ENCODE peak calls at places on chromosome X, in four cellular contexts. One of them, this sample, is unnamed.

GRCh38 chrX:110004970-110005369 is 2.1 kb downstream of the TMEM164 start:
- DNase-seq in T follicular helper cell: no peak
- DNase-seq in transverse colon: no peak
- DNase-seq in naive thymus-derived CD8-positive, alpha-beta T cell: no peak
- DNase-seq in this sample: no peak

GRCh38 chrX:39757971-39758370 is 339.8 kb downstream of the BCOR start:
- DNase-seq in T follicular helper cell: no peak
- DNase-seq in transverse colon: no peak
- DNase-seq in naive thymus-derived CD8-positive, alpha-beta T cell: no peak
- DNase-seq in this sample: no peak

GRCh38 chrX:53072418-53073114 is 9.6 kb upstream of the TSPYL2 start:
- DNase-seq in T follicular helper cell: no peak
- DNase-seq in transverse colon: no peak
- DNase-seq in naive thymus-derived CD8-positive, alpha-beta T cell: no peak
- DNase-seq in this sample: no peak

GRCh38 chrX:19571708-19572107 is 56.4 kb upstream of the MAP3K15 start:
- DNase-seq in T follicular helper cell: no peak
- DNase-seq in transverse colon: no peak
- DNase-seq in naive thymus-derived CD8-positive, alpha-beta T cell: no peak
- DNase-seq in this sample: no peak

GRCh38 chrX:65688403-65688881 is 21.0 kb downstream of the MSN start:
- DNase-seq in T follicular helper cell: no peak
- DNase-seq in transverse colon: peak; percentile 21
- DNase-seq in naive thymus-derived CD8-positive, alpha-beta T cell: no peak
- DNase-seq in this sample: no peak

GRCh38 chrX:151870603-151871002 is 42.1 kb upstream of the MAGEA4 start:
- DNase-seq in T follicular helper cell: no peak
- DNase-seq in transverse colon: no peak
- DNase-seq in naive thymus-derived CD8-positive, alpha-beta T cell: no peak
- DNase-seq in this sample: no peak

GRCh38 chrX:134406230-134406794 is 53.7 kb upstream of the HPRT1 start:
- DNase-seq in T follicular helper cell: no peak
- DNase-seq in transverse colon: no peak
- DNase-seq in naive thymus-derived CD8-positive, alpha-beta T cell: no peak
- DNase-seq in this sample: no peak

GRCh38 chrX:152917969-152918579 is 20.2 kb downstream of the ZNF185 start:
- DNase-seq in T follicular helper cell: no peak
- DNase-seq in transverse colon: no peak
- DNase-seq in naive thymus-derived CD8-positive, alpha-beta T cell: no peak
- DNase-seq in this sample: no peak

GRCh38 chrX:71256051-71256450 is 2.1 kb upstream of the ZMYM3 start:
- DNase-seq in T follicular helper cell: no peak
- DNase-seq in transverse colon: no peak
- DNase-seq in naive thymus-derived CD8-positive, alpha-beta T cell: no peak
- DNase-seq in this sample: no peak

GRCh38 chrX:71111141-71111843 is at the start of gene IL2RG:
- DNase-seq in T follicular helper cell: peak; percentile 83
- DNase-seq in transverse colon: peak; percentile 72
- DNase-seq in naive thymus-derived CD8-positive, alpha-beta T cell: peak; percentile 79
- DNase-seq in this sample: peak; percentile 64

GRCh38 chrX:50770702-50771101 is 43.3 kb downstream of the SHROOM4 start:
- DNase-seq in T follicular helper cell: no peak
- DNase-seq in transverse colon: peak; percentile 68
- DNase-seq in naive thymus-derived CD8-positive, alpha-beta T cell: no peak
- DNase-seq in this sample: no peak

GRCh38 chrX:135295238-135295943 is 13.9 kb upstream of the ETDC start:
- DNase-seq in T follicular helper cell: peak; percentile 39
- DNase-seq in transverse colon: peak; percentile 19
- DNase-seq in naive thymus-derived CD8-positive, alpha-beta T cell: peak; percentile 56
- DNase-seq in this sample: peak; percentile 56

GRCh38 chrX:44795945-44796450 is 47.8 kb upstream of the DUSP21 start:
- DNase-seq in T follicular helper cell: no peak
- DNase-seq in transverse colon: no peak
- DNase-seq in naive thymus-derived CD8-positive, alpha-beta T cell: no peak
- DNase-seq in this sample: no peak